ENCODE peak calls at places on chromosomes 12 and 14, in nine cellular contexts. S is A549; Y is CD8-positive, alpha-beta T cell; O is esophagus squamous epithelium; A is heart right ventricle; L is effector memory CD4-positive, alpha-beta T cell; Q is psoas muscle; G is upper lobe of right lung; H is uterus. J is an unnamed sample.

GRCh38 chr14:69719501-69719951 is 47.4 kb upstream of the SRSF5 start:
- DNase-seq in H (peak; percentile 69), A (peak; percentile 65), Q (no peak), G (peak; percentile 73), Y (no peak), S (no peak), O (no peak), L (no peak), J (peak; percentile 78)

GRCh38 chr12:90585640-90586304 is 369.2 kb downstream of the CCER1 start:
- DNase-seq in O (no peak), G (no peak), L (no peak), H (no peak), A (no peak), S (no peak), Q (no peak), Y (no peak), J (no peak)

GRCh38 chr14:28381656-28382055 is 384.9 kb upstream of the FOXG1 start:
- DNase-seq in Q (no peak), A (no peak), Y (no peak), G (no peak), L (no peak), S (no peak), H (no peak), O (no peak), J (no peak)

GRCh38 chr14:22249775-22250174 is 339.2 kb downstream of the DAD1 start:
- DNase-seq in A (no peak), Y (no peak), H (no peak), Q (no peak), S (no peak), O (no peak), G (no peak), L (no peak), J (no peak)

GRCh38 chr12:101051901-101052550 is 158.0 kb downstream of the SLC5A8 start:
- DNase-seq in A (no peak), S (peak; percentile 48), H (no peak), Y (no peak), O (no peak), Q (no peak), G (no peak), L (no peak), J (no peak)

GRCh38 chr12:24380122-24380521 is 430.7 kb upstream of the SOX5 start:
- DNase-seq in G (no peak), A (no peak), H (no peak), O (no peak), Q (no peak), L (no peak), S (no peak), Y (no peak), J (no peak)

GRCh38 chr12:62512901-62513300 is 46.3 kb downstream of the MON2 start:
- DNase-seq in Q (no peak), A (no peak), O (no peak), H (no peak), G (no peak), S (no peak), L (no peak), Y (no peak), J (no peak)

GRCh38 chr12:25014961-25015360 is 66.1 kb upstream of the BCAT1 start:
- DNase-seq in S (no peak), H (no peak), L (no peak), Q (no peak), O (no peak), G (no peak), Y (no peak), A (no peak), J (no peak)

GRCh38 chr14:88792572-88793258 is at the start of gene EML5:
- DNase-seq in Y (peak; percentile 74), O (peak; percentile 55), G (peak; percentile 96), H (peak; percentile 76), S (peak; percentile 54), Q (peak; percentile 86), A (peak; percentile 68), L (peak; percentile 72), J (peak; percentile 89)

GRCh38 chr12:63930971-63931370 is 86.5 kb downstream of the SRGAP1 start:
- DNase-seq in A (no peak), S (no peak), O (no peak), L (no peak), G (no peak), Y (no peak), H (no peak), Q (no peak), J (no peak)

GRCh38 chr12:106673151-106673550 is 90.3 kb downstream of the RFX4 start:
- DNase-seq in L (no peak), Q (no peak), H (no peak), O (no peak), S (no peak), Y (no peak), G (no peak), A (no peak), J (no peak)

GRCh38 chr12:43103866-43104265 is 448.1 kb downstream of the ADAMTS20 start:
- DNase-seq in G (no peak), A (no peak), S (no peak), Q (no peak), Y (no peak), L (no peak), H (no peak), O (no peak), J (no peak)

GRCh38 chr12:130177615-130178014 is 15.4 kb downstream of the FZD10 start:
- DNase-seq in L (no peak), G (no peak), S (no peak), Q (no peak), H (no peak), O (no peak), Y (no peak), A (no peak), J (no peak)

DNA sequence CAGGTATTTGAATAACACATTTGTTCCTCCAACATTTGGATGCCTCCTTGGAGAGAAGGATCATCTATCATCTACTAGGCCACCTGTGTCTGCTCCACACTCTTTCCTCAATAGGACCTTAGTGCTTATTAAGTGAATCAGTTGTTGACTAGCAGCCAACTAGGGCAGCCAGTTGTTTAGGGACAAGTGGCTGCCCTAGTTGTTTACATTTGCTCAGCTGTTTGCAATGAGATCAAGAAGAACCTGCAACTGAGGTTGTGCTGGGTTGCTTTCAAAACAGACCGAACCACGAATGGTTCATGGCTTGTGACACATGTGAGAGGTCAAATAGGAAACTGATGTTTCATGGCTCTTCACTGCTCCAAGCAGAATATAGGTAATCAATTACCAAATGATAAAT is 53.8 kb downstream of the TMCC3 start:
- DNase-seq in Y (no peak), H (no peak), L (no peak), G (no peak), S (no peak), O (no peak), A (no peak), Q (no peak), J (no peak)
- H3K4me1 ChIP-seq in Y (no peaks in the 10 kb centered on the region), H (no peaks in the 10 kb centered on the region), L (no peaks in the 10 kb centered on the region), G (no peaks in the 10 kb centered on the region), S (no peaks in the 10 kb centered on the region), O (no peaks in the 10 kb centered on the region), A (peaks cover 16% of the 10 kb centered on the region), Q (peaks cover 45% of the 10 kb centered on the region), J (peaks cover 21% of the 10 kb centered on the region)

GRCh38 chr12:46930101-46930500 is 104.3 kb upstream of the SLC38A4 start:
- DNase-seq in H (no peak), Q (no peak), S (no peak), L (no peak), G (no peak), Y (no peak), O (no peak), A (no peak), J (no peak)

GRCh38 chr12:46921048-46921753 is 95.4 kb upstream of the SLC38A4 start:
- DNase-seq in A (no peak), L (no peak), Q (no peak), G (no peak), O (no peak), H (no peak), S (no peak), Y (no peak), J (no peak)

GRCh38 chr12:46921754-46922113 is 95.9 kb upstream of the SLC38A4 start:
- DNase-seq in H (peak; percentile 24), S (no peak), Y (no peak), G (no peak), Q (no peak), L (no peak), A (no peak), O (no peak), J (no peak)

DNA sequence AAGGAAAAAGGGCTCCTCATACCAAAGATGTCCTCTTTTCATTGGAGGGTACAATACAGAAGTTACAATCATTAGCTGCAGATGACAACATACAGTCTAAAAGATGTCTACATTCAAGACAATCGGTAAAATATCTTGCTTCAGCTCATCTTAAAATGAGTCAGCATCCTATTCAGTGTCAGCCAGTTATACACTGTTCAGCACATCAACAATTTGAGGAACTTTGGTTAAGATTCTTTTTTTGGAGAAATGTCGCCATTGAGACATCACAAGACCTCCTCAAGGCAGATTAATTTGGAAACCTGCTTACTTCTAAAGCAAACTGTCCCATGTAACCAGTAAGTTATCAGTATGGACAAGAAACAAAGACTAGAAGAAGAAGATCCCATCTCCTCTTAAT is 100.7 kb upstream of the SLC38A4 start:
- DNase-seq in A (no peak), G (no peak), Y (no peak), H (no peak), S (no peak), Q (no peak), O (no peak), L (no peak), J (no peak)
- H3K4me1 ChIP-seq in A (peaks cover 9% of the 10 kb centered on the region), G (peaks cover under 1% of the 10 kb centered on the region), Y (no peaks in the 10 kb centered on the region), H (no peaks in the 10 kb centered on the region), S (peaks cover 2% of the 10 kb centered on the region), Q (no peaks in the 10 kb centered on the region), O (no peaks in the 10 kb centered on the region), L (no peaks in the 10 kb centered on the region), J (no peaks in the 10 kb centered on the region)

GRCh38 chr12:88703790-88704189 is 123.5 kb upstream of the KITLG start:
- DNase-seq in O (no peak), S (no peak), Y (no peak), L (no peak), H (no peak), G (no peak), Q (no peak), A (no peak), J (no peak)
- H3K4me1 ChIP-seq in O (no peaks in the 10 kb centered on the region), S (no peaks in the 10 kb centered on the region), Y (no peaks in the 10 kb centered on the region), L (no peaks in the 10 kb centered on the region), H (no peaks in the 10 kb centered on the region), G (no peaks in the 10 kb centered on the region), Q (no peaks in the 10 kb centered on the region), A (no peaks in the 10 kb centered on the region), J (no peaks in the 10 kb centered on the region)

GRCh38 chr14:103393687-103394626 is 8.7 kb downstream of the MARK3 start:
- DNase-seq in Y (no peak), G (no peak), A (no peak), O (no peak), H (no peak), S (peak; percentile 41), Q (no peak), L (no peak), J (no peak)
- H3K4me1 ChIP-seq in Y (peaks cover 61% of the 10 kb centered on the region), G (peaks cover 89% of the 10 kb centered on the region), A (peaks cover 81% of the 10 kb centered on the region), O (peaks cover 3% of the 10 kb centered on the region), H (peaks cover 6% of the 10 kb centered on the region), S (peaks cover 56% of the 10 kb centered on the region), Q (peaks cover 69% of the 10 kb centered on the region), L (peaks cover 23% of the 10 kb centered on the region), J (peaks cover 15% of the 10 kb centered on the region)

GRCh38 chr12:3201741-3202500 is 124.7 kb downstream of the TSPAN9 start:
- DNase-seq in H (no peak), Y (no peak), Q (no peak), O (no peak), L (no peak), A (peak; percentile 63), S (no peak), G (no peak), J (peak; percentile 71)
- H3K4me1 ChIP-seq in H (no peaks in the 10 kb centered on the region), Y (no peaks in the 10 kb centered on the region), Q (peaks cover 58% of the 10 kb centered on the region), O (peaks cover 36% of the 10 kb centered on the region), L (peaks cover 5% of the 10 kb centered on the region), A (peaks cover 51% of the 10 kb centered on the region), S (peaks cover 4% of the 10 kb centered on the region), G (peaks cover 34% of the 10 kb centered on the region), J (peaks cover 51% of the 10 kb centered on the region)

GRCh38 chr12:113667667-113668356 is 196.1 kb upstream of the LHX5 start:
- DNase-seq in S (no peak), Y (no peak), Q (no peak), H (no peak), L (no peak), O (no peak), A (no peak), G (no peak), J (no peak)
- H3K4me1 ChIP-seq in S (no peaks in the 10 kb centered on the region), Y (no peaks in the 10 kb centered on the region), Q (no peaks in the 10 kb centered on the region), H (no peaks in the 10 kb centered on the region), L (no peaks in the 10 kb centered on the region), O (no peaks in the 10 kb centered on the region), A (no peaks in the 10 kb centered on the region), G (no peaks in the 10 kb centered on the region), J (no peaks in the 10 kb centered on the region)

J was measured in heart left ventricle.